ENCODE peak calls at places on chromosomes 4 and X, in eight cellular contexts. One of them, this sample, is unnamed.

GRCh38 chr4:98476891-98477290 is 181.5 kb downstream of the TSPAN5 start:
- DNase-seq in uterus: no peak
- DNase-seq in HFF-Myc: no peak
- DNase-seq in neural crest cell: no peak
- DNase-seq in breast epithelium: no peak
- DNase-seq in progenitor cell of endocrine pancreas: no peak
- DNase-seq in epithelial cell of proximal tubule: no peak
- DNase-seq in testis: no peak
- DNase-seq in this sample: no peak

GRCh38 chrX:9189286-9189685 is 155.4 kb upstream of the FAM9B start:
- DNase-seq in uterus: no peak
- DNase-seq in HFF-Myc: no peak
- DNase-seq in neural crest cell: no peak
- DNase-seq in breast epithelium: no peak
- DNase-seq in progenitor cell of endocrine pancreas: no peak
- DNase-seq in epithelial cell of proximal tubule: no peak
- DNase-seq in testis: no peak
- DNase-seq in this sample: no peak

GRCh38 chr4:101785476-101785875 is 5.1 kb upstream of the BANK1 start:
- DNase-seq in uterus: no peak
- DNase-seq in HFF-Myc: no peak
- DNase-seq in neural crest cell: no peak
- DNase-seq in breast epithelium: no peak
- DNase-seq in progenitor cell of endocrine pancreas: no peak
- DNase-seq in epithelial cell of proximal tubule: no peak
- DNase-seq in testis: no peak
- DNase-seq in this sample: no peak

GRCh38 chr4:53931423-53932060 is 132.9 kb downstream of the CHIC2 start:
- DNase-seq in uterus: no peak
- DNase-seq in HFF-Myc: no peak
- DNase-seq in neural crest cell: no peak
- DNase-seq in breast epithelium: no peak
- DNase-seq in progenitor cell of endocrine pancreas: no peak
- DNase-seq in epithelial cell of proximal tubule: no peak
- DNase-seq in testis: no peak
- DNase-seq in this sample: no peak

GRCh38 chr4:131061734-131062133 is 1965.8 kb downstream of the C4orf33 start:
- DNase-seq in uterus: no peak
- DNase-seq in HFF-Myc: no peak
- DNase-seq in neural crest cell: no peak
- DNase-seq in breast epithelium: no peak
- DNase-seq in progenitor cell of endocrine pancreas: no peak
- DNase-seq in epithelial cell of proximal tubule: no peak
- DNase-seq in testis: no peak
- DNase-seq in this sample: no peak

GRCh38 chrX:133085785-133086184 is 11.1 kb downstream of the USP26 start:
- DNase-seq in uterus: no peak
- DNase-seq in HFF-Myc: no peak
- DNase-seq in neural crest cell: no peak
- DNase-seq in breast epithelium: no peak
- DNase-seq in progenitor cell of endocrine pancreas: no peak
- DNase-seq in epithelial cell of proximal tubule: peak; percentile 16
- DNase-seq in testis: no peak
- DNase-seq in this sample: no peak

GRCh38 chr4:4985036-4985435 is 34.2 kb downstream of the CYTL1 start:
- DNase-seq in uterus: no peak
- DNase-seq in HFF-Myc: no peak
- DNase-seq in neural crest cell: no peak
- DNase-seq in breast epithelium: no peak
- DNase-seq in progenitor cell of endocrine pancreas: no peak
- DNase-seq in epithelial cell of proximal tubule: no peak
- DNase-seq in testis: no peak
- DNase-seq in this sample: no peak

GRCh38 chrX:131331152-131331551 is 42.0 kb upstream of the IGSF1 start:
- DNase-seq in uterus: no peak
- DNase-seq in HFF-Myc: no peak
- DNase-seq in neural crest cell: no peak
- DNase-seq in breast epithelium: no peak
- DNase-seq in progenitor cell of endocrine pancreas: no peak
- DNase-seq in epithelial cell of proximal tubule: no peak
- DNase-seq in testis: no peak
- DNase-seq in this sample: no peak

GRCh38 chr4:79209822-79210635 is 115.8 kb downstream of the NAA11 start:
- DNase-seq in uterus: peak; percentile 17
- DNase-seq in HFF-Myc: no peak
- DNase-seq in neural crest cell: no peak
- DNase-seq in breast epithelium: no peak
- DNase-seq in progenitor cell of endocrine pancreas: no peak
- DNase-seq in epithelial cell of proximal tubule: peak; percentile 55
- DNase-seq in testis: peak; percentile 38
- DNase-seq in this sample: peak; percentile 32

GRCh38 chr4:186587416-186588018 is 32.1 kb upstream of the MTNR1A start:
- DNase-seq in uterus: peak; percentile 65
- DNase-seq in HFF-Myc: no peak
- DNase-seq in neural crest cell: peak; percentile 73
- DNase-seq in breast epithelium: peak; percentile 47
- DNase-seq in progenitor cell of endocrine pancreas: peak; percentile 44
- DNase-seq in epithelial cell of proximal tubule: no peak
- DNase-seq in testis: peak; percentile 89
- DNase-seq in this sample: peak; percentile 72

GRCh38 chr4:1590244-1590643 is 93.9 kb downstream of the FAM53A start:
- DNase-seq in uterus: no peak
- DNase-seq in HFF-Myc: no peak
- DNase-seq in neural crest cell: no peak
- DNase-seq in breast epithelium: no peak
- DNase-seq in progenitor cell of endocrine pancreas: no peak
- DNase-seq in epithelial cell of proximal tubule: no peak
- DNase-seq in testis: no peak
- DNase-seq in this sample: no peak

GRCh38 chr4:120132935-120133334 is 66.3 kb upstream of the MAD2L1 start:
- DNase-seq in uterus: no peak
- DNase-seq in HFF-Myc: no peak
- DNase-seq in neural crest cell: no peak
- DNase-seq in breast epithelium: no peak
- DNase-seq in progenitor cell of endocrine pancreas: no peak
- DNase-seq in epithelial cell of proximal tubule: no peak
- DNase-seq in testis: no peak
- DNase-seq in this sample: no peak

GRCh38 chr4:99248714-99249113 is 29.7 kb upstream of the ADH6 start:
- DNase-seq in uterus: no peak
- DNase-seq in HFF-Myc: no peak
- DNase-seq in neural crest cell: no peak
- DNase-seq in breast epithelium: no peak
- DNase-seq in progenitor cell of endocrine pancreas: no peak
- DNase-seq in epithelial cell of proximal tubule: no peak
- DNase-seq in testis: no peak
- DNase-seq in this sample: no peak

GRCh38 chr4:7981738-7982394 is 42.2 kb upstream of the AFAP1 start:
- DNase-seq in uterus: no peak
- DNase-seq in HFF-Myc: no peak
- DNase-seq in neural crest cell: no peak
- DNase-seq in breast epithelium: no peak
- DNase-seq in progenitor cell of endocrine pancreas: no peak
- DNase-seq in epithelial cell of proximal tubule: no peak
- DNase-seq in testis: no peak
- DNase-seq in this sample: no peak

GRCh38 chr4:139962130-139962684 is 191.8 kb downstream of the MAML3 start:
- DNase-seq in uterus: no peak
- DNase-seq in HFF-Myc: no peak
- DNase-seq in neural crest cell: no peak
- DNase-seq in breast epithelium: no peak
- DNase-seq in progenitor cell of endocrine pancreas: no peak
- DNase-seq in epithelial cell of proximal tubule: no peak
- DNase-seq in testis: no peak
- DNase-seq in this sample: no peak

GRCh38 chrX:18877472-18877871 is 106.4 kb downstream of the PHKA2 start:
- DNase-seq in uterus: no peak
- DNase-seq in HFF-Myc: no peak
- DNase-seq in neural crest cell: no peak
- DNase-seq in breast epithelium: no peak
- DNase-seq in progenitor cell of endocrine pancreas: no peak
- DNase-seq in epithelial cell of proximal tubule: no peak
- DNase-seq in testis: no peak
- DNase-seq in this sample: no peak

DNA sequence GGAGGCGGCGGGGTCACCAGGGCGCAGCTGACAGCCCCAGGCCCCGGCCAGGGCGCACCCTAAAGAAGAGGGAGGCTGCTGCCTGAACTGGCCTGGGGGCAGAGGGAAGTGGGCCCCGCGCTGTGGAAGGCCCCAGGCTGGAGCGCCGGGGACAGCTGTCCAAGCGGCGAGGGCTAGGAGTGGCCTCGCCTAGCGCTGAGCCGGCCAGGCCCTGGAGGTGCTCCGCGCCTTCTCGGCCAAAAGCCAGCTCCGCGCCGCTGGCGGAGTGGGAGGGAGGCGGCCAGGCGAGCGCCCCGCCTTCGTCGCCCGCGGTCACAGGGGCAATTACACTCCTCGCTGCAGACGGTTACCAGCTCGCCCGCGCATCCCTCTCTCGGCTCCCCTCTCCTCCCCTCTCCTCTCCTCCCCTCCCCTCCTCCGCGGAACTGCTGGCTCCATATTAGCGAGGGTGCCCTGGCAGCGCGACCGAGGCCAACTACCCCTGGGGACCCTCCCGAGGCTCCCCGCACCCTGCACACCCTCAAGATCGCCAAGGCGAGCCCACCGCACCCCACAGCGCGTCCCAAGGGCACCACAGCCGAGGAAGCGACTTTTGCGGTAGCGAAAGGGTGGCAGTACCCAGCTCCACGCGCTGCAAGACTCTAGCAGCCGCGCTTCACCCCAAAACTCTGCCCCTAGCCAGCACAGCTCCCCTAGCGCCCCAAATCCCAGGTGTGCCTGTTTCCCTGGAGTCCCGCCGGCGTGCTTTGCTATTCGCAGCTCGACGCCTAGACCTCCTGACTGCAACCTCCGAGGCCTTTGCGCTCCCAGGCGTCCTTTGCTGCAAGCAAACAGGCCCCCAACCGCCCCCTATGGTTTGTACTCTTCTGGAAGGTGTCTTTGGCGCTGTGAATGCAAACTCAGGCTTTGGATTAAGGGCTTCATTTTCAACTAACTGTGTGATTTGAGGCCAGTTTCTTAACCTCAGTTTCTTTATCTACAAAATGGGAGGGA is 91.4 kb downstream of the BCOR start:
- DNase-seq in uterus: peak; percentile 40
- DNase-seq in HFF-Myc: no peak
- DNase-seq in neural crest cell: no peak
- DNase-seq in breast epithelium: no peak
- DNase-seq in progenitor cell of endocrine pancreas: no peak
- DNase-seq in epithelial cell of proximal tubule: no peak
- DNase-seq in testis: peak; percentile 40
- DNase-seq in this sample: peak; percentile 45
- TF ChIP-seq CTCF in uterus: no peak
- TF ChIP-seq CTCF in HFF-Myc: no peak
- TF ChIP-seq CTCF in neural crest cell: no peak
- TF ChIP-seq CTCF in breast epithelium: no peak
- TF ChIP-seq CTCF in progenitor cell of endocrine pancreas: no peak
- TF ChIP-seq CTCF in epithelial cell of proximal tubule: no peak
- TF ChIP-seq CTCF in testis: no peak
- TF ChIP-seq CTCF in this sample: no peak

DNA sequence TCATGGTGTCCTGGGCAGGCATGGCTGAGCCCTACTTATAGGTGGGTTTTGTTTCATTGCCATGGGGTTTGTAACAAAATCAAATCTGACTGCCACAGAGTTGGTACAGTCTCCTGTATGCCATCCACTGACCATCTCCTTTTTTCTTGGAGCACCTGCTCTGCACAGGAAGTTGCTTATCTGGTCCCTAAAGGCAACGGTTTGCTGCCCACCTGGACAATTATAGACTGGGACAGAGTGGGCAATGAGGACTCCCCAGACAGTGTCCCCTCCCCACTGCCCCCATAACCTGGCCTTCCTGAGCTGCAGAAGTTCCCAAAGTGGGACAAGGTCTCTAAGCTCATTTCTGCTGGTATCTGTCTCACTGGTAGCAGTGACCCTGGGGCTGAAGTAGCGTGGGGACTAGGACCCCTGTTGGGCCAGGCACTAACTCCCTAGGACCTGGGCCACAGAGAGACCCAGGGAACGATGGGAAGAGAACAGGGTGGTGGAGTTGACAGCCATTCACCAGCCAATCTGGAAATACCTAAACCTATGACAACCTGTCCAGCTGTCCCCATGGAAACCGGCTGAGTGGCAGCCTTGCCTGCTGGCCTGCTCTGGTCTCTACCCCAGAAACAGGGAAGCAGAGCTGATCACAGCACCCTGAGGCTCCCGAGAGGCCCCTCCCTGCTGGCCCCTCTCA is 64.7 kb downstream of the WFS1 start:
- DNase-seq in uterus: no peak
- DNase-seq in HFF-Myc: no peak
- DNase-seq in neural crest cell: no peak
- DNase-seq in breast epithelium: no peak
- DNase-seq in progenitor cell of endocrine pancreas: no peak
- DNase-seq in epithelial cell of proximal tubule: no peak
- DNase-seq in testis: no peak
- DNase-seq in this sample: no peak
- TF ChIP-seq CTCF in uterus: no peak
- TF ChIP-seq CTCF in HFF-Myc: no peak
- TF ChIP-seq CTCF in neural crest cell: peak; percentile 5
- TF ChIP-seq CTCF in breast epithelium: no peak
- TF ChIP-seq CTCF in progenitor cell of endocrine pancreas: no peak
- TF ChIP-seq CTCF in epithelial cell of proximal tubule: no peak
- TF ChIP-seq CTCF in testis: no peak
- TF ChIP-seq CTCF in this sample: peak; percentile 34

DNA sequence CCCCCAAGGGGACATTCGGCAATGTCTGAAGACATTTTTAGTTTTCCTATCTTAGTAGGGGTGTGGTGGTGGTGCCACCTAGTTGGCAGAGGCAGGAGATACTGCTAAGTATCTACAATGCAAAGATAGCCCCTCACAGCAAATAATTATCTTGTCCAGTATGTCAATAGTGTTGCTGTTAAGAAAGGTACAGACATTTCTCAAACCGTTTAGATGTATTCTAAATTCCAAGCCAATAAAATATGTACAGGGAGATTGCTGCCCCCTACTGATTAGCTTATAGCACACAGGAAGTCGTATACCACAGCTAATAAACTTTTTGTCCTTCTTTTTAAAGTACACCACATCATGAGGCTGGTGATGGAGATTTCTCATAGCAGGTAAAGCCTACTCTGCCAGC is 260.5 kb downstream of the TMA16 start:
- DNase-seq in uterus: no peak
- DNase-seq in HFF-Myc: no peak
- DNase-seq in neural crest cell: no peak
- DNase-seq in breast epithelium: no peak
- DNase-seq in progenitor cell of endocrine pancreas: no peak
- DNase-seq in epithelial cell of proximal tubule: no peak
- DNase-seq in testis: no peak
- DNase-seq in this sample: no peak
- TF ChIP-seq CTCF in uterus: no peak
- TF ChIP-seq CTCF in HFF-Myc: no peak
- TF ChIP-seq CTCF in neural crest cell: peak; percentile 33
- TF ChIP-seq CTCF in breast epithelium: no peak
- TF ChIP-seq CTCF in progenitor cell of endocrine pancreas: peak; percentile 20
- TF ChIP-seq CTCF in epithelial cell of proximal tubule: peak; percentile 56
- TF ChIP-seq CTCF in testis: peak; percentile 20
- TF ChIP-seq CTCF in this sample: no peak

DNA sequence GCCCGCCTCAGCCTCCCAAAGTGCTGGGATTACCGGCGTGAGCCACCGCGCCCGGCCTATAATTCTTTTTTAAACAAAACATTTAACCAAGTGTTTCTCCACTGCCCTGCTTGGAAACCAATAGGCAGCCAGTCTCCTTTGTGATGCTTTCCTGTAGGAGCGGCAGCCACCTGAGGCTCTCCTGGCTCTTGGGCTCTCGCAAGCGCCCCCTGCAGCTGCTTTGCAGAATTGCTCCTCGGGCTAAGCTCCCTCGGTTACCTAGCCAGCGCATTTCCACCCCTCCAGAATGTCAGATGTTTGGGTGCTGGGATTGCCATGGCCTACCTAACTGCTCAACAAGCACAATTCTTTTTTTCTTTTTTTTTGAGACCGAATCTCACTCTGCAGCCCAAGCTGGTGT is 7.7 kb downstream of the S100P start:
- DNase-seq in uterus: no peak
- DNase-seq in HFF-Myc: no peak
- DNase-seq in neural crest cell: no peak
- DNase-seq in breast epithelium: no peak
- DNase-seq in progenitor cell of endocrine pancreas: no peak
- DNase-seq in epithelial cell of proximal tubule: no peak
- DNase-seq in testis: peak; percentile 66
- DNase-seq in this sample: peak; percentile 42
- TF ChIP-seq CTCF in uterus: no peak
- TF ChIP-seq CTCF in HFF-Myc: peak; percentile 51
- TF ChIP-seq CTCF in neural crest cell: peak; percentile 50
- TF ChIP-seq CTCF in breast epithelium: no peak
- TF ChIP-seq CTCF in progenitor cell of endocrine pancreas: peak; percentile 30
- TF ChIP-seq CTCF in epithelial cell of proximal tubule: peak; percentile 37
- TF ChIP-seq CTCF in testis: peak; percentile 20
- TF ChIP-seq CTCF in this sample: peak; percentile 53

This sample was measured in endothelial cell.